ENCODE peak calls at places on chromosomes 13 and 19, in four cellular contexts. B is stimulated activated CD4-positive, alpha-beta T cell treated with anti-CD3 and anti-CD28 coated beads, Interleukin-15, amount 100 ng/mL, for 48 hours; G is heart left ventricle; D is putamen. W is an unnamed sample.

GRCh38 chr19:32890326-32890725 is 20.8 kb upstream of the SLC7A9 start:
- DNase-seq in D (no peak), G (no peak), B (no peak), W (no peak)

GRCh38 chr19:14961956-14962685 is 17.5 kb downstream of the SLC1A6 start:
- DNase-seq in D (no peak), G (no peak), B (no peak), W (no peak)

GRCh38 chr13:84445776-84446175 is 563.5 kb upstream of the SLITRK1 start:
- DNase-seq in D (no peak), G (no peak), B (no peak), W (no peak)

GRCh38 chr13:72458701-72459100 is 268.7 kb downstream of the MZT1 start:
- DNase-seq in B (no peak), G (no peak), D (no peak), W (no peak)

GRCh38 chr13:95251641-95252040 is 49.6 kb downstream of the ABCC4 start:
- DNase-seq in G (no peak), D (no peak), B (no peak), W (no peak)

GRCh38 chr13:26749905-26750304 is 10.7 kb downstream of the GPR12 start:
- DNase-seq in G (no peak), D (no peak), B (no peak), W (no peak)

GRCh38 chr19:7242601-7243258 is 51.5 kb downstream of the INSR start:
- DNase-seq in D (no peak), B (no peak), G (no peak), W (no peak)

GRCh38 chr19:7480222-7480974 is 8.4 kb downstream of the PEX11G start:
- DNase-seq in D (no peak), G (no peak), B (no peak), W (no peak)

GRCh38 chr19:51365211-51366049 is 758 bp downstream of the ETFB start:
- DNase-seq in G (peak; percentile 55), B (no peak), D (peak; percentile 34), W (no peak)

GRCh38 chr13:31824705-31825512 is 85.6 kb downstream of the RXFP2 start:
- DNase-seq in B (no peak), D (peak; percentile 28), G (no peak), W (no peak)

GRCh38 chr13:45527699-45528462 is 63.1 kb downstream of the COG3 start:
- DNase-seq in G (no peak), D (no peak), B (no peak), W (no peak)

GRCh38 chr19:35246466-35247096 is 2.2 kb upstream of the LSR start:
- DNase-seq in D (no peak), B (no peak), G (no peak), W (no peak)

GRCh38 chr19:46950526-46951235 is 69.0 kb upstream of the NPAS1 start:
- DNase-seq in B (no peak), D (no peak), G (no peak), W (no peak)

GRCh38 chr13:90276208-90276607 is 1071.3 kb upstream of the MIR17HG start:
- DNase-seq in G (no peak), B (no peak), D (no peak), W (no peak)

GRCh38 chr13:36366023-36366422 is 19.8 kb upstream of the SPART start:
- DNase-seq in D (no peak), B (no peak), G (no peak), W (no peak)

GRCh38 chr19:33865306-33865705 is 68.6 kb downstream of the KCTD15 start:
- DNase-seq in G (no peak), D (no peak), B (no peak), W (no peak)

GRCh38 chr19:39024875-39025641 is 7.3 kb downstream of the FBXO27 start:
- DNase-seq in B (no peak), D (no peak), G (no peak), W (no peak)

GRCh38 chr19:1608414-1609391 is 3.4 kb upstream of the UQCR11 start:
- DNase-seq in G (no peak), D (no peak), B (no peak), W (no peak)

GRCh38 chr19:56720281-56720680 is 48.7 kb upstream of the ZNF835 start:
- DNase-seq in B (no peak), D (peak; percentile 82), G (no peak), W (no peak)

GRCh38 chr13:32538234-32538620 is 368 bp downstream of the N4BP2L2 start:
- DNase-seq in B (no peak), G (peak; percentile 59), D (peak; percentile 53), W (peak; percentile 76)

GRCh38 chr19:18167975-18168645 is 5.5 kb upstream of the IFI30 start:
- DNase-seq in B (peak; percentile 62), G (peak; percentile 33), D (no peak), W (no peak)

GRCh38 chr19:8308891-8309291 is 733 bp upstream of the CD320 start:
- DNase-seq in G (peak; percentile 19), B (no peak), D (no peak), W (no peak)

GRCh38 chr13:113489549-113490495 is 689 bp downstream of the DCUN1D2 start:
- DNase-seq in D (peak; percentile 53), B (peak; percentile 28), G (peak; percentile 47), W (no peak)

GRCh38 chr19:18294467-18294864 is 13.0 kb upstream of the JUND start:
- DNase-seq in B (peak; percentile 92), D (no peak), G (no peak), W (no peak)

GRCh38 chr13:109274188-109274821 is 512.1 kb downstream of the IRS2 start:
- DNase-seq in G (peak; percentile 36), D (no peak), B (no peak), W (no peak)

GRCh38 chr13:99796175-99796819 is 175.3 kb downstream of the ZIC5 start:
- DNase-seq in G (no peak), D (no peak), B (peak; percentile 4), W (no peak)

GRCh38 chr19:42553292-42554045 is 25.2 kb upstream of the CEACAM1 start:
- DNase-seq in G (peak; percentile 46), D (no peak), B (no peak), W (no peak)

GRCh38 chr13:114152831-114153371 is 20.5 kb upstream of the RASA3 start:
- DNase-seq in B (no peak), G (no peak), D (peak; percentile 21), W (no peak)

GRCh38 chr19:45492627-45493470 is 4.0 kb downstream of the RTN2 start:
- DNase-seq in G (peak; percentile 79), B (no peak), D (no peak), W (no peak)

GRCh38 chr19:1251503-1252220 is 3.3 kb downstream of the MIDN start:
- DNase-seq in G (no peak), D (no peak), B (no peak), W (no peak)

GRCh38 chr19:47427241-47428176 is 8.2 kb upstream of the MEIS3 start:
- DNase-seq in B (peak; percentile 67), D (peak; percentile 23), G (peak; percentile 40), W (no peak)

GRCh38 chr19:18160792-18161690 is 8.1 kb downstream of the PIK3R2 start:
- DNase-seq in B (peak; percentile 73), G (peak; percentile 68), D (peak; percentile 73), W (no peak)

GRCh38 chr13:42553098-42554046 is 20.6 kb upstream of the TNFSF11 start:
- DNase-seq in D (no peak), G (no peak), B (no peak), W (no peak)

GRCh38 chr13:41942462-41943094 is 18.3 kb downstream of the VWA8 start:
- DNase-seq in B (no peak), D (no peak), G (no peak), W (no peak)

GRCh38 chr19:1227655-1228054 is 10.2 kb downstream of the CBARP start:
- DNase-seq in D (no peak), G (no peak), B (no peak), W (no peak)

GRCh38 chr13:27174766-27175455 is 3.3 kb upstream of the USP12 start:
- DNase-seq in B (no peak), D (no peak), G (no peak), W (no peak)

GRCh38 chr13:76828316-76828741 is 57.9 kb downstream of the KCTD12 start:
- DNase-seq in G (no peak), B (no peak), D (no peak), W (no peak)

GRCh38 chr19:16415806-16416205 is 56.0 kb downstream of the EPS15L1 start:
- DNase-seq in B (no peak), D (no peak), G (no peak), W (no peak)

GRCh38 chr13:91347996-91348905 is 764 bp downstream of the MIR17HG start:
- DNase-seq in B (peak; percentile 50), D (no peak), G (peak; percentile 43), W (peak; percentile 73)

GRCh38 chr19:10115392-10116084 is 4.0 kb downstream of the P2RY11 start:
- DNase-seq in D (no peak), B (no peak), G (no peak), W (no peak)